ENCODE peak calls at places on chromosomes 2 and 18, in ten cellular contexts. M is H1, S is heart left ventricle, R is AG04450, A is left ventricle myocardium inferior, W is GM12864, U is epithelial cell of esophagus, F is GM13976, V is MM.1S, Y is astrocyte of the cerebellum. X is an unnamed sample.

GRCh38 chr2:229270551-229271410 is at the start of gene PID1:
- DNase-seq in Y (peak), R (no peak), S (peak), V (peak), M (peak), W (no peak), A (peak), F (no peak), U (peak), X (no peak)

GRCh38 chr2:121735520-121736074 is 1.1 kb downstream of the NIFK start:
- DNase-seq in U (peak), Y (no peak), R (no peak), V (peak), W (no peak), M (no peak), F (no peak), A (no peak), S (no peak), X (no peak)

GRCh38 chr2:237483018-237483731 is 3.9 kb upstream of the MLPH start:
- DNase-seq in U (peak), F (no peak), V (no peak), S (no peak), Y (no peak), R (peak), W (no peak), A (no peak), M (no peak), X (no peak)

GRCh38 chr2:134240061-134240460 is 13.8 kb upstream of the MGAT5 start:
- DNase-seq in F (no peak), W (no peak), U (no peak), V (no peak), Y (no peak), R (no peak), A (no peak), S (no peak), M (no peak), X (no peak)

GRCh38 chr2:222424281-222424728 is at the start of gene SGPP2:
- DNase-seq in F (peak), R (no peak), S (no peak), V (peak), A (peak), U (peak), M (peak), W (no peak), Y (no peak), X (no peak)

GRCh38 chr2:231243883-231244282 is 45.5 kb downstream of the ARMC9 start:
- DNase-seq in Y (no peak), F (no peak), M (no peak), R (no peak), U (no peak), W (no peak), S (no peak), A (no peak), V (no peak), X (no peak)

GRCh38 chr2:1849450-1849849 is 105.1 kb upstream of the PXDN start:
- DNase-seq in U (no peak), W (no peak), V (no peak), S (no peak), M (no peak), F (no peak), R (no peak), Y (no peak), A (no peak), X (no peak)

GRCh38 chr2:37631292-37631691 is 40.1 kb downstream of the CDC42EP3 start:
- DNase-seq in M (no peak), V (no peak), Y (no peak), S (no peak), U (no peak), A (no peak), R (no peak), W (no peak), F (no peak), X (no peak)

GRCh38 chr2:145066795-145067194 is 546.9 kb upstream of the ZEB2 start:
- DNase-seq in S (peak), V (no peak), F (no peak), A (peak), M (no peak), Y (no peak), R (no peak), W (no peak), U (no peak), X (no peak)

GRCh38 chr2:105144128-105144940 is 97.2 kb upstream of the GPR45 start:
- DNase-seq in A (no peak), M (no peak), V (no peak), Y (no peak), F (no peak), S (no peak), U (no peak), W (no peak), R (no peak), X (no peak)

GRCh38 chr2:101921961-101922325 is 69.8 kb upstream of the IL1R2 start:
- DNase-seq in Y (no peak), M (no peak), S (no peak), F (no peak), A (no peak), U (no peak), W (no peak), R (no peak), V (no peak), X (no peak)

GRCh38 chr2:188675391-188676011 is 298.7 kb upstream of the COL3A1 start:
- DNase-seq in F (no peak), A (no peak), R (no peak), M (no peak), U (no peak), V (no peak), Y (no peak), W (no peak), S (no peak), X (no peak)

GRCh38 chr2:232542715-232543467 is 3.4 kb downstream of the CHRNG start:
- DNase-seq in Y (no peak), R (no peak), U (no peak), V (no peak), A (no peak), M (peak), F (no peak), W (no peak), S (no peak), X (no peak)

GRCh38 chr2:24076849-24077534 is 866 bp upstream of the SF3B6 start:
- DNase-seq in A (no peak), R (no peak), U (peak), W (no peak), Y (no peak), F (no peak), V (peak), M (no peak), S (no peak), X (no peak)

GRCh38 chr2:44044281-44044720 is 48.5 kb upstream of the LRPPRC start:
- DNase-seq in W (peak), R (peak), S (peak), V (peak), M (peak), U (peak), A (peak), F (peak), Y (peak), X (peak)

GRCh38 chr2:58939388-58939787 is 698.3 kb upstream of the FANCL start:
- DNase-seq in W (no peak), A (no peak), U (peak), F (no peak), Y (peak), R (peak), M (no peak), S (no peak), V (no peak), X (peak)

GRCh38 chr18:9330419-9330818 is 4.2 kb upstream of the TWSG1 start:
- DNase-seq in V (no peak), U (no peak), R (no peak), F (no peak), W (no peak), A (no peak), Y (no peak), M (no peak), S (no peak), X (no peak)

GRCh38 chr2:216546646-216547403 is 48.2 kb downstream of the RPL37A start:
- DNase-seq in M (no peak), A (no peak), W (no peak), V (no peak), U (peak), S (no peak), F (no peak), Y (no peak), R (no peak), X (no peak)

GRCh38 chr2:45119038-45119437 is 109.8 kb upstream of the SIX2 start:
- DNase-seq in U (peak), R (peak), S (no peak), Y (peak), W (no peak), F (no peak), A (no peak), V (no peak), M (no peak), X (no peak)

GRCh38 chr18:48091869-48092497 is 161.5 kb upstream of the SMAD2 start:
- DNase-seq in V (no peak), A (no peak), Y (no peak), F (no peak), M (no peak), S (no peak), W (no peak), U (no peak), R (no peak), X (no peak)

DNA sequence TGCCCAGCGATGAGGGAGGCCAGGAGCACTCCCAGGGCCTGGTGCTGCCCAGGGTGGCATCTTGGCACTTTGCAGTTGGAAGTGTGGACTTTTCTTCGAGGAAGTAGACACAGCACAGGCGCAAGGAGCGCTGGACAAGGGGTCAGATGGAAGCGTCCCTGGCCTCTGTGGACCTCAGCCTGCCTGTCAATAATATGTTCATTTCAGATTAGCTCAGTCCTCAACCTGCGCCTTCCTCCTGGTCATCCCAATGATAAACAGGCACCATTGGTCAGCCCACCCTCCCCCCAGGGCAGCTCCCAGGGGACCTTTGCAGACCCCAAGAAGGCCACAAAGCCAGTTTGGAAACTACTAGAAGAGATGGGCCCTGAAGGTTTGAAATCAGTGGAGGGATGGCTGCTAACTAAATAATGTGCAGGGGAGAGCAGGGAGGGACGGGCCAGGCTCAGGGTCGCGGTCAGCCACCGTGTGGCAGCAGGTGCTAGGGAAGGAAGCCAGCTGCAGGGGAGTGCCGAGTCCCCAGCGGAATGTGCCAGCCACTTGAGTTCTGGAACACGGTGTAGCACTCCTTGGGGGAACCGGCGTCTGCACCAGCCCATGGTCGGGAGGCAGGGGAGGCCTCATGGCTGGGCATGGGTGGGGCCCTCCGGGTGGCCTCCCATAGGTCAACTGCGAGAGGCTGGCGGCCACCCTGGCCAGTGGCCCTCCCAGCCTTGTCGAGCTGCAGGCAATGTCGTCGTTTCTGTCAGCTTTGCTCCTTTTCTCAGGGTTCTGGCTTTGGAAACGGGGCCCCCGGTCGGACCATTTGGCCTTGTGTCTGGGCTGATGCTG is 59.9 kb downstream of the ADI1 start:
- DNase-seq in A (peak), W (no peak), F (no peak), U (no peak), Y (no peak), V (no peak), M (no peak), S (peak), R (no peak), X (no peak)
- TF ChIP-seq CTCF in A (peak), W (no peak), F (no peak), U (no peak), Y (no peak), V (no peak), M (peak), S (no peak), R (no peak), X (no peak)

GRCh38 chr2:169871994-169872393 is 44.7 kb downstream of the UBR3 start:
- DNase-seq in V (no peak), F (no peak), R (no peak), A (no peak), M (no peak), Y (no peak), S (no peak), U (no peak), W (no peak), X (no peak)

DNA sequence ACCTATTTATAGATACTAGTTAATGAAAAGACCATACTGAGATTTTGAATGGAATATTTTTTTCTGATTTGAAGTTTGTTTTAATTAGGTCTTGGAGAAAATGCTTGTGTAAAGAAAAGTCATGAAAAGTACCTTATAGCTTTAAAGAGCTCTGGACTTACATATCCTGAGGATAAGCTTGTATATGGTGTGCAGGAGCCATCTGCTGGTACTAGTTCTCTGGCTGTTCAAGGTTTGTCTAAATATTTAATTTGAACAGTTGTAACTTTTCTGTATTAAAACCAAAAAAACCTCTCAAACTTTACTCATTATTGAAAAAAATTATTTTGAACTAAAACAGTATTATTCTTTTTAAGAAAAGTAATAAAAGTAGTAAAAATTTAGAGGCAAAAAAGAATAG is 50.2 kb downstream of the UBR3 start:
- DNase-seq in R (no peak), A (no peak), Y (no peak), W (no peak), V (no peak), U (peak), M (no peak), F (peak), S (no peak), X (no peak)
- TF ChIP-seq CTCF in R (peak), A (peak), Y (peak), W (peak), V (no peak), U (peak), M (no peak), F (no peak), S (peak), X (peak)

GRCh38 chr2:142796161-142796560 is 81.3 kb upstream of the KYNU start:
- DNase-seq in U (no peak), R (no peak), A (no peak), W (no peak), S (no peak), M (no peak), V (no peak), F (no peak), Y (no peak), X (no peak)
- TF ChIP-seq CTCF in U (no peak), R (no peak), A (no peak), W (no peak), S (no peak), M (no peak), V (no peak), F (no peak), Y (no peak), X (peak)

DNA sequence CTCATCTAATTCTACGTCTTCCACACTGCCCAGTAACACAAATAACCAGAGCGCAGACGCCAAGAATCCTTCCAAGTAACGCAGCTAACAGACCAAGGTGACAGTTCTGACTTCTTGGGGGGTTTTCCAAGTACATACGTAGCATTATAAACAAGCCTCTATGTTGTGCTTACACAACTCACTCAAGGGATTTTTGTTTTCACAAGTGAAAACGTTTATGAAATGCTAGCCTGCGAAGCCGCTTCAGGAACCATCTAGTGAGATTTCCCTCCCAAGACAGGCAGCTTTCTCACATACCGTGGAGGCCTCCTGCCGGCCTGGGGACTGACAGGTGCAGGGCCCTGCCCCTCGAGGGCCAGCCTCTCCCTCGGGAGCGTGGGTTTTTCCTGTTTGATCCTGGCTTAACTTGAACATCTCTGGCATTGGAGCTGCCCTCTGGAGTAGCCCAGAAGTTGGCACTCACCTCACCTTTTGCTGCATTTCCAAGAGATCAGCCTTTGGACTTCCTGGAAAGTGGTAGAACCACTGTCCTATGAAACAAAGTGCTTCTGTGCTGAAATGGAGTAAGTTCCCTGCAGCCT is 151.1 kb downstream of the MBP start:
- DNase-seq in F (peak), S (no peak), W (no peak), V (no peak), U (no peak), M (peak), R (no peak), A (no peak), Y (no peak), X (no peak)
- TF ChIP-seq CTCF in F (peak), S (no peak), W (peak), V (no peak), U (no peak), M (no peak), R (no peak), A (no peak), Y (no peak), X (no peak)

GRCh38 chr18:50057009-50057408 is 137.9 kb downstream of the MYO5B start:
- DNase-seq in S (no peak), M (no peak), R (no peak), W (no peak), U (no peak), V (no peak), A (no peak), F (no peak), Y (no peak), X (no peak)
- TF ChIP-seq CTCF in S (no peak), M (no peak), R (no peak), W (no peak), U (no peak), V (peak), A (no peak), F (no peak), Y (no peak), X (no peak)

DNA sequence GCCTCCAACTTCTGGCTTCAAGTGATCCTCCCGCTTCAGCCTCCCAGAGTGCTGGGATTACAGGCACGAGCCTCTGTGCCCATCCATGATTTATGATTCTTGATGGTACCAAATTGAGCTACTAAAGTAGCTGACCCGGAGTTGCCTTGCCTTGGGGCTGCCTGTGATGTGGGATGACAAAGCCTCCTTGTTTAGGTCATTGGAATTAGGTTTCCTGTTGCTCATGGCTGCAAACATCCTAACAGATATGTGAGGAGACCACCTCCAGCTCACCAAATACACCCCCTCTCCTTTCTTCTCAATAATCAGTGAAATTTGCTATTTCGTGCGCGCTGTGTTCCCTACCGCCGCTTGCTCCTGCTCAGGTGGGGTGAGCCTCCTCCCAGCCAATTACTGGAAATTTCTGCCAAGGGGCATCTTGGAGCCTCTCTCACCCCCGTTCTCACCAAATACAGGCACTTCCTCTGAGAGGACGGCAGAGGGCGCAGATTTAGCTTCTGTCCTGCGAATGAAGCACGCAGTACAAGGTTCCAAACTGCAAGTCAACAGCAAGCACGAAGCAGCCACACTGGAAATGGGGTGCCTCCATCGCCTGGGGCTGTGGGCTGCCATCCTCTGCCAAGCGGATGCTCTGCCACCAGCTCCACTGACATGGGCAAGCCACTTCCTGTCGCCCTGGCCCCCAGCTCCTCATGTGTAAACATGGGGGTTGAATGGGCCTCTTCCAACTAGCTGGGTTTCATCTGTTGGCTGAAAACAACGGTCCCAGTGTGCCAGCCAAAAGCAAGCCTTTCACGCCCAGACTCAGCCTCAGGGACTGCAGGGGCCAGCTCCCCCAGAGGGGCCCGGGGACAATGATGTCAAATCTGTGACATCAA is 71.7 kb downstream of the NCAPH start:
- DNase-seq in V (peak), R (peak), M (peak), U (peak), Y (peak), W (peak), S (peak), A (peak), F (peak), X (peak)
- TF ChIP-seq CTCF in V (peak), R (peak), M (peak), U (peak), Y (peak), W (peak), S (peak), A (peak), F (peak), X (peak)

X was measured in AG09319.